ENCODE peak calls at places on chromosomes 6 and 20, in nine cellular contexts. One of them, this sample, is unnamed.

GRCh38 chr6:122258843-122259242 is 140.6 kb upstream of the HSF2 start:
- DNase-seq in iPS-NIHi11: no peak
- DNase-seq in ELR: no peak
- DNase-seq in HTR-8/SVneo: no peak
- DNase-seq in adipocyte: no peak
- DNase-seq in HCT116: no peak
- DNase-seq in RWPE1: no peak
- DNase-seq in stimulated activated naive B cell treated with anti-CD40 and anti-IgM and Interleukin-4, amounts not matched to agents 10 μg/mL and 1 μg/mL and 100 μg/mL, for 72 hours: no peak
- DNase-seq in spleen: no peak
- DNase-seq in this sample: no peak

GRCh38 chr6:157246048-157246630 is 77.2 kb downstream of the TMEM242 start:
- DNase-seq in iPS-NIHi11: no peak
- DNase-seq in adipocyte: peak
- DNase-seq in RWPE1: no peak
- DNase-seq in ELR: no peak
- DNase-seq in spleen: peak
- DNase-seq in HCT116: no peak
- DNase-seq in HTR-8/SVneo: no peak
- DNase-seq in stimulated activated naive B cell treated with anti-CD40 and anti-IgM and Interleukin-4, amounts not matched to agents 10 μg/mL and 1 μg/mL and 100 μg/mL, for 72 hours: no peak
- DNase-seq in this sample: no peak

GRCh38 chr20:32282461-32282860 is 5.0 kb downstream of the KIF3B start:
- DNase-seq in ELR: no peak
- DNase-seq in RWPE1: no peak
- DNase-seq in spleen: no peak
- DNase-seq in HTR-8/SVneo: no peak
- DNase-seq in stimulated activated naive B cell treated with anti-CD40 and anti-IgM and Interleukin-4, amounts not matched to agents 10 μg/mL and 1 μg/mL and 100 μg/mL, for 72 hours: no peak
- DNase-seq in HCT116: no peak
- DNase-seq in adipocyte: no peak
- DNase-seq in iPS-NIHi11: no peak
- DNase-seq in this sample: no peak

GRCh38 chr20:23153696-23154341 is 67.7 kb upstream of the CD93 start:
- DNase-seq in RWPE1: no peak
- DNase-seq in HTR-8/SVneo: no peak
- DNase-seq in iPS-NIHi11: no peak
- DNase-seq in HCT116: no peak
- DNase-seq in stimulated activated naive B cell treated with anti-CD40 and anti-IgM and Interleukin-4, amounts not matched to agents 10 μg/mL and 1 μg/mL and 100 μg/mL, for 72 hours: no peak
- DNase-seq in spleen: no peak
- DNase-seq in ELR: no peak
- DNase-seq in adipocyte: no peak
- DNase-seq in this sample: no peak

GRCh38 chr20:45346291-45346718 is 1.9 kb downstream of the SDC4 start:
- DNase-seq in iPS-NIHi11: no peak
- DNase-seq in HCT116: no peak
- DNase-seq in stimulated activated naive B cell treated with anti-CD40 and anti-IgM and Interleukin-4, amounts not matched to agents 10 μg/mL and 1 μg/mL and 100 μg/mL, for 72 hours: no peak
- DNase-seq in RWPE1: peak
- DNase-seq in adipocyte: no peak
- DNase-seq in spleen: no peak
- DNase-seq in HTR-8/SVneo: no peak
- DNase-seq in ELR: peak
- DNase-seq in this sample: no peak

GRCh38 chr6:144581807-144582537 is 296.8 kb downstream of the UTRN start:
- DNase-seq in spleen: no peak
- DNase-seq in HTR-8/SVneo: no peak
- DNase-seq in ELR: peak
- DNase-seq in stimulated activated naive B cell treated with anti-CD40 and anti-IgM and Interleukin-4, amounts not matched to agents 10 μg/mL and 1 μg/mL and 100 μg/mL, for 72 hours: no peak
- DNase-seq in adipocyte: no peak
- DNase-seq in HCT116: peak
- DNase-seq in RWPE1: no peak
- DNase-seq in iPS-NIHi11: peak
- DNase-seq in this sample: peak

GRCh38 chr6:136446579-136447182 is 103.5 kb downstream of the MAP7 start:
- DNase-seq in ELR: no peak
- DNase-seq in HCT116: no peak
- DNase-seq in iPS-NIHi11: no peak
- DNase-seq in spleen: no peak
- DNase-seq in adipocyte: peak
- DNase-seq in RWPE1: no peak
- DNase-seq in stimulated activated naive B cell treated with anti-CD40 and anti-IgM and Interleukin-4, amounts not matched to agents 10 μg/mL and 1 μg/mL and 100 μg/mL, for 72 hours: no peak
- DNase-seq in HTR-8/SVneo: no peak
- DNase-seq in this sample: no peak

GRCh38 chr6:138691595-138692057 is 81.9 kb upstream of the CCDC28A start:
- DNase-seq in adipocyte: peak
- DNase-seq in iPS-NIHi11: peak
- DNase-seq in HCT116: peak
- DNase-seq in spleen: no peak
- DNase-seq in ELR: peak
- DNase-seq in RWPE1: peak
- DNase-seq in HTR-8/SVneo: peak
- DNase-seq in stimulated activated naive B cell treated with anti-CD40 and anti-IgM and Interleukin-4, amounts not matched to agents 10 μg/mL and 1 μg/mL and 100 μg/mL, for 72 hours: no peak
- DNase-seq in this sample: peak

GRCh38 chr20:63952210-63952535 is 4.0 kb downstream of the UCKL1 start:
- DNase-seq in ELR: no peak
- DNase-seq in RWPE1: no peak
- DNase-seq in HCT116: no peak
- DNase-seq in HTR-8/SVneo: no peak
- DNase-seq in spleen: peak
- DNase-seq in iPS-NIHi11: no peak
- DNase-seq in adipocyte: no peak
- DNase-seq in stimulated activated naive B cell treated with anti-CD40 and anti-IgM and Interleukin-4, amounts not matched to agents 10 μg/mL and 1 μg/mL and 100 μg/mL, for 72 hours: no peak
- DNase-seq in this sample: no peak

GRCh38 chr6:147022041-147022440 is 182.2 kb upstream of the STXBP5 start:
- DNase-seq in iPS-NIHi11: no peak
- DNase-seq in stimulated activated naive B cell treated with anti-CD40 and anti-IgM and Interleukin-4, amounts not matched to agents 10 μg/mL and 1 μg/mL and 100 μg/mL, for 72 hours: no peak
- DNase-seq in RWPE1: no peak
- DNase-seq in ELR: peak
- DNase-seq in HTR-8/SVneo: no peak
- DNase-seq in spleen: no peak
- DNase-seq in adipocyte: peak
- DNase-seq in HCT116: no peak
- DNase-seq in this sample: no peak

GRCh38 chr20:38789503-38790209 is 15.8 kb upstream of the PPP1R16B start:
- DNase-seq in HTR-8/SVneo: no peak
- DNase-seq in HCT116: peak
- DNase-seq in iPS-NIHi11: no peak
- DNase-seq in adipocyte: peak
- DNase-seq in ELR: peak
- DNase-seq in RWPE1: peak
- DNase-seq in stimulated activated naive B cell treated with anti-CD40 and anti-IgM and Interleukin-4, amounts not matched to agents 10 μg/mL and 1 μg/mL and 100 μg/mL, for 72 hours: no peak
- DNase-seq in spleen: no peak
- DNase-seq in this sample: no peak

GRCh38 chr20:41232971-41233926 is 84.3 kb downstream of the ZHX3 start:
- DNase-seq in adipocyte: peak
- DNase-seq in HTR-8/SVneo: peak
- DNase-seq in HCT116: no peak
- DNase-seq in RWPE1: peak
- DNase-seq in ELR: peak
- DNase-seq in iPS-NIHi11: no peak
- DNase-seq in spleen: no peak
- DNase-seq in stimulated activated naive B cell treated with anti-CD40 and anti-IgM and Interleukin-4, amounts not matched to agents 10 μg/mL and 1 μg/mL and 100 μg/mL, for 72 hours: no peak
- DNase-seq in this sample: no peak

GRCh38 chr6:24689964-24690363 is 23.1 kb downstream of the ACOT13 start:
- DNase-seq in ELR: no peak
- DNase-seq in adipocyte: peak
- DNase-seq in spleen: no peak
- DNase-seq in RWPE1: no peak
- DNase-seq in iPS-NIHi11: no peak
- DNase-seq in stimulated activated naive B cell treated with anti-CD40 and anti-IgM and Interleukin-4, amounts not matched to agents 10 μg/mL and 1 μg/mL and 100 μg/mL, for 72 hours: no peak
- DNase-seq in HTR-8/SVneo: no peak
- DNase-seq in HCT116: no peak
- DNase-seq in this sample: no peak

GRCh38 chr6:134853111-134854055 is 96.5 kb downstream of the ALDH8A1 start:
- DNase-seq in ELR: peak
- DNase-seq in adipocyte: peak
- DNase-seq in iPS-NIHi11: no peak
- DNase-seq in RWPE1: no peak
- DNase-seq in spleen: no peak
- DNase-seq in HTR-8/SVneo: peak
- DNase-seq in stimulated activated naive B cell treated with anti-CD40 and anti-IgM and Interleukin-4, amounts not matched to agents 10 μg/mL and 1 μg/mL and 100 μg/mL, for 72 hours: no peak
- DNase-seq in HCT116: peak
- DNase-seq in this sample: no peak

GRCh38 chr20:8578191-8578690 is 446.2 kb downstream of the PLCB1 start:
- DNase-seq in RWPE1: no peak
- DNase-seq in HTR-8/SVneo: no peak
- DNase-seq in stimulated activated naive B cell treated with anti-CD40 and anti-IgM and Interleukin-4, amounts not matched to agents 10 μg/mL and 1 μg/mL and 100 μg/mL, for 72 hours: no peak
- DNase-seq in iPS-NIHi11: no peak
- DNase-seq in HCT116: no peak
- DNase-seq in adipocyte: no peak
- DNase-seq in ELR: no peak
- DNase-seq in spleen: no peak
- DNase-seq in this sample: no peak